ENCODE peak calls at places on chromosomes 13 and 19, in six cellular contexts. J, M, Y, L, S and K are unnamed samples. For H3K4me1, the result is how much of the 10 kb centered on the place peaks cover.

GRCh38 chr13:62377838-62378237 is 962.2 kb upstream of the PCDH20 start:
- DNase-seq in J (no peak), M (no peak), Y (no peak), L (no peak), S (no peak), K (no peak)

GRCh38 chr19:35805518-35806102 is 7.0 kb downstream of the PRODH2 start:
- DNase-seq in J (no peak), M (no peak), Y (no peak), L (no peak), S (no peak), K (no peak)

GRCh38 chr13:113837554-113838355 is 26.1 kb downstream of the GAS6 start:
- DNase-seq in J (peak), M (no peak), Y (peak), L (peak), S (peak), K (peak)

GRCh38 chr13:106471957-106472543 is 63.4 kb downstream of the EFNB2 start:
- DNase-seq in J (peak), M (peak), Y (peak), L (peak), S (peak), K (peak)

GRCh38 chr13:50677687-50678463 is 165.6 kb downstream of the DLEU7 start:
- DNase-seq in J (peak), M (no peak), Y (no peak), L (no peak), S (no peak), K (no peak)

GRCh38 chr13:24631922-24632321 is 48.3 kb upstream of the ATP12A start:
- DNase-seq in J (no peak), M (no peak), Y (no peak), L (no peak), S (no peak), K (no peak)

GRCh38 chr13:51158923-51159322 is 47.8 kb upstream of the C13orf42 start:
- DNase-seq in J (no peak), M (no peak), Y (peak), L (no peak), S (no peak), K (no peak)

GRCh38 chr13:44688652-44689051 is 112.5 kb upstream of the TSC22D1 start:
- DNase-seq in J (no peak), M (no peak), Y (no peak), L (no peak), S (no peak), K (no peak)

GRCh38 chr13:73340069-73340468 is 281.3 kb downstream of the KLF5 start:
- DNase-seq in J (no peak), M (no peak), Y (no peak), L (no peak), S (no peak), K (no peak)

GRCh38 chr13:112455476-112456059 is 79.4 kb downstream of the SPACA7 start:
- DNase-seq in J (no peak), M (no peak), Y (no peak), L (peak), S (no peak), K (no peak)

GRCh38 chr19:57850553-57851017 is 926 bp downstream of the ZNF587 start:
- DNase-seq in J (peak), M (peak), Y (peak), L (peak), S (peak), K (peak)

GRCh38 chr13:44904982-44905381 is 84.3 kb downstream of the NUFIP1 start:
- DNase-seq in J (peak), M (no peak), Y (no peak), L (no peak), S (peak), K (no peak)

GRCh38 chr19:4547303-4548237 is 7.7 kb upstream of the LRG1 start:
- DNase-seq in J (no peak), M (no peak), Y (peak), L (no peak), S (no peak), K (peak)

GRCh38 chr19:7832781-7833180 is 2.8 kb downstream of the EVI5L start:
- DNase-seq in J (no peak), M (no peak), Y (no peak), L (no peak), S (no peak), K (no peak)

GRCh38 chr19:7326105-7326877 is 22.4 kb upstream of the ARHGEF18 start:
- DNase-seq in J (no peak), M (no peak), Y (peak), L (peak), S (no peak), K (peak)

GRCh38 chr19:33302175-33302973 is at the start of gene CEBPA:
- DNase-seq in J (peak), M (peak), Y (peak), L (peak), S (peak), K (peak)

GRCh38 chr19:41792513-41793413 is 3.6 kb upstream of the CEACAM3 start:
- DNase-seq in J (peak), M (peak), Y (peak), L (peak), S (no peak), K (peak)

GRCh38 chr19:40274585-40275544 is 10.3 kb downstream of the AKT2 start:
- DNase-seq in J (no peak), M (no peak), Y (no peak), L (no peak), S (no peak), K (no peak)

GRCh38 chr13:113836917-113837553 is 26.8 kb downstream of the GAS6 start:
- DNase-seq in J (peak), M (no peak), Y (no peak), L (no peak), S (peak), K (no peak)

GRCh38 chr13:87889241-87889640 is 218.1 kb downstream of the SLITRK5 start:
- DNase-seq in J (no peak), M (no peak), Y (no peak), L (no peak), S (no peak), K (no peak)

GRCh38 chr13:79485014-79485441 is 4.1 kb downstream of the NDFIP2 start:
- DNase-seq in J (peak), M (no peak), Y (peak), L (no peak), S (peak), K (peak)

GRCh38 chr13:34863360-34864135 is 78.5 kb upstream of the NBEA start:
- DNase-seq in J (peak), M (no peak), Y (peak), L (no peak), S (peak), K (peak)

GRCh38 chr19:38564981-38565685 is 52.6 kb downstream of the MAP4K1 start:
- DNase-seq in J (no peak), M (no peak), Y (no peak), L (peak), S (no peak), K (no peak)

GRCh38 chr19:17423429-17424208 is 3.8 kb downstream of the MVB12A start:
- DNase-seq in J (no peak), M (no peak), Y (no peak), L (no peak), S (no peak), K (no peak)

GRCh38 chr19:43465468-43466120 is at the start of gene LYPD3:
- DNase-seq in J (peak), M (no peak), Y (peak), L (peak), S (peak), K (peak)

GRCh38 chr13:95552208-95552538 is 347 bp upstream of the CLDN10 start:
- DNase-seq in J (no peak), M (no peak), Y (no peak), L (no peak), S (no peak), K (no peak)

GRCh38 chr19:33675501-33676124 is 53.9 kb downstream of the CHST8 start:
- DNase-seq in J (no peak), M (no peak), Y (no peak), L (no peak), S (no peak), K (no peak)

GRCh38 chr13:90321281-90321931 is 1026.1 kb upstream of the MIR17HG start:
- DNase-seq in J (no peak), M (peak), Y (no peak), L (no peak), S (no peak), K (no peak)

GRCh38 chr19:6062274-6062673 is 48.0 kb downstream of the RFX2 start:
- DNase-seq in J (no peak), M (no peak), Y (no peak), L (no peak), S (no peak), K (peak)

GRCh38 chr13:82636119-82636518 is 1246.2 kb downstream of the SLITRK1 start:
- DNase-seq in J (peak), M (no peak), Y (no peak), L (no peak), S (peak), K (no peak)

GRCh38 chr19:816500-816857 is 5.3 kb downstream of the PLPPR3 start:
- DNase-seq in J (no peak), M (no peak), Y (no peak), L (no peak), S (no peak), K (no peak)
- H3K4me1 ChIP-seq in J (under half), M (under half), Y (under half), L (under half), S (under half), K (under half)

GRCh38 chr19:18605196-18605545 is 1.4 kb downstream of the CRLF1 start:
- DNase-seq in J (no peak), M (no peak), Y (no peak), L (no peak), S (no peak), K (no peak)
- H2BK120ac ChIP-seq in J (no peak), M (no peak), Y (no peak), L (no peak), S (no peak), K (no peak)

DNA sequence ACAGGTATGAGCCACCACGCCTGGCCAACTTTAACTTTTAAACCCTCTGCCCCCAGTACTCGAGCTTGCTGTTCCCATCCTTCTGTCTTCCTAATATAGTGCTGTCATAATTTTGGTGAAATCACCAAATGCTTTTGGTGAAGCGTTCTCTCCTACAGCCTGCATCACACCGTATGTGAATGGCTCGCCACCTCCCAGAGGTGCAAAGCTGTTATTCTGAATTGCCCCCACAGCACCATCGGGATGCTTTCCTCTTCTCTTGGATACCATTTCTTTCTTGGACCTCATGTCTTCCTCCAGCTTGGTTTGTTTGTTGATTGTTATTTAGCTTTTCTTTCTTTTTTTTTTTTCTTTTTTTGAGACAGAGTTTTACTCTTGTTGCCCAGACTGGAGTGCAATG is 53.0 kb upstream of the XPO4 start:
- DNase-seq in J (no peak), M (no peak), Y (no peak), L (no peak), S (no peak), K (no peak)
- H3K4me1 ChIP-seq in J (under half), M (under half), Y (under half), L (under half), S (under half), K (under half)

GRCh38 chr13:100051070-100051469 is 37.8 kb upstream of the PCCA start:
- DNase-seq in J (no peak), M (no peak), Y (peak), L (no peak), S (no peak), K (no peak)
- H2BK120ac ChIP-seq in J (no peak), M (no peak), Y (peak), L (no peak), S (no peak), K (no peak)

DNA sequence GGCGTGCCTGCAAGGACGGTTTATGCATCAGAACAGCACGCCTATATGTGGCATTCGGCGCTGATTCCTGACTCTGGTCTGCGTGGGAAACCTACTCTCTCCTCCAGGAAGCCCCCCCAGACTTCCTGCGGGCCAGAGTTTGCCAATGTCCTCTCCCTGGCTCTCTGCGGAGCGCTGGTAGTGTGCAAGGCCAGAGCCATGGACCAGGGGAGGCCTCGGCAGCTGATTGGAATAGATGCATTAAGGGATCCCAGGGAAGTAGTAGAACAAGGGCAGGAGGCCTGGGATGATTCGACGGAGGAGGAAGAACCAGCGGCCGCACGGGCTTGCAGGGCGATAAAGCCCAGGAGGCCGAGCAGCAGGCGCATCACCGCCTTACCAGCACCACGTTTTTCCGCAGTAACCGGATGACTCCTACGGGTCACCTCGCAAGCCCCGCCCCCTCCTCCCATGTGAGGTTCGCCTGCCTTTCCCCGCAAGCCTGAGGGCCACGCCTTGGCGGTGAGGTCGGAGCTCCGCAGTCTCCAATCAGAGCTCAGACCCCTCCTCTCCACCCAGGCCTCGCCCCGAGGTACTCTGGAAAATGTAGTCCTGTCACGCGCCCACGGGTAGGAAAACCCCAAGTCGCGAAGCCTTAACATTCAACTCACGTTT is 5.0 kb downstream of the CLEC11A start:
- DNase-seq in J (peak), M (peak), Y (peak), L (peak), S (no peak), K (peak)
- H3K4me1 ChIP-seq in J (under half), M (under half), Y (under half), L (under half), S (under half), K (under half)

GRCh38 chr19:44847144-44848035 is 1.3 kb downstream of the NECTIN2 start:
- DNase-seq in J (peak), M (peak), Y (peak), L (peak), S (peak), K (peak)

GRCh38 chr19:44845612-44846454 is at the start of gene NECTIN2:
- DNase-seq in J (peak), M (peak), Y (peak), L (peak), S (peak), K (peak)

GRCh38 chr19:44848805-44849457 is 2.8 kb downstream of the NECTIN2 start:
- DNase-seq in J (no peak), M (peak), Y (peak), L (peak), S (peak), K (no peak)

GRCh38 chr19:44846455-44847143 is 502 bp downstream of the NECTIN2 start:
- DNase-seq in J (no peak), M (peak), Y (peak), L (peak), S (peak), K (no peak)

GRCh38 chr19:44848036-44848804 is 2.1 kb downstream of the NECTIN2 start:
- DNase-seq in J (peak), M (peak), Y (peak), L (peak), S (peak), K (peak)
- H2BK120ac ChIP-seq in J (peak), M (peak), Y (no peak), L (no peak), S (peak), K (peak)

GRCh38 chr19:21910318-21910717 is 74.3 kb upstream of the ZNF43 start:
- DNase-seq in J (no peak), M (no peak), Y (no peak), L (no peak), S (no peak), K (peak)

GRCh38 chr19:21912654-21913053 is 76.7 kb upstream of the ZNF43 start:
- DNase-seq in J (no peak), M (no peak), Y (no peak), L (no peak), S (no peak), K (no peak)

GRCh38 chr19:21915411-21915810 is 79.4 kb upstream of the ZNF43 start:
- DNase-seq in J (no peak), M (no peak), Y (no peak), L (no peak), S (no peak), K (peak)
- H3K4me1 ChIP-seq in J (under half), M (under half), Y (under half), L (under half), S (under half), K (under half)

DNA sequence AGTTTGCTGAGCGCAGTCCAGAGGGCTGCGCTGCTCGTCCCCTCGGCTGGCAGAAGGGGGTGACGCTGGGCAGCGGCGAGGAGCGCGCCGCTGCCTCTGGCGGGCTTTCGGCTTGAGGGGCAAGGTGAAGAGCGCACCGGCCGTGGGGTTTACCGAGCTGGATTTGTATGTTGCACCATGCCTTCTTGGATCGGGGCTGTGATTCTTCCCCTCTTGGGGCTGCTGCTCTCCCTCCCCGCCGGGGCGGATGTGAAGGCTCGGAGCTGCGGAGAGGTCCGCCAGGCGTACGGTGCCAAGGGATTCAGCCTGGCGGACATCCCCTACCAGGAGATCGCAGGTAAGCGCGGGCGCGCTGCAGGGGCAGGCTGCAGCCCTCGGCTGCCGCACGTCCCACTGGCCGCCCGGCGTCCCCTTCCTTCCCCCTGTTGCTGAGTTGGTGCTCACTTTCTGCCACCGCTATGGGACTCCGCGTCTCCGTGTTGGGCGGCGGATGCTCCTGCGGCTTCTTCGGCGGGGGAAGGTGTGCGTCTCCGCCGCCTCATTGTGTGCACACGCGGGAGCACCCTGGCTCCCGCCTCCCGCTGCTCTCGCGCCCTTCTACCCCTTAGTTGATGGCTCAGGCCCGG is 786 bp downstream of the GPC6 start:
- DNase-seq in J (peak), M (peak), Y (peak), L (peak), S (peak), K (no peak)
- H2BK120ac ChIP-seq in J (peak), M (peak), Y (no peak), L (no peak), S (peak), K (peak)

DNA sequence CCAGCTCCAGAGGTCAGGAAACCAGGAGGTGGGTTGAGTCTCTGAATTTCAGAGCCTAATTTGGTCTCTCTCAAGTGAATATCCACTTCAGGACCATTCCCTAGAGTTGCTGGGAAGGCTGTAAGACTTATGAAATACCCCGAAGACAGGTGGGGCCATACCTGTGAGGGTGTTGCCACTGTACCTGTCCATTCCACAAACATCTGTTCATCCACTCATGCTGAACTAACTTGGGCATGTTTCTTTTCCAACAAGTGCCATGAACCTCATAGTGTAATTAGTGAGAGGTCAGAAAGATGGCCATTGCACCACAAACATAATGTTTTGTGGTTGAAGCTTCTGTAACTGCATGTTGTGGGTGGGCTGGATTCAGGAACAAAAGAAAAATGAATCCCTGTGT is 7.8 kb downstream of the ILF3 start:
- DNase-seq in J (no peak), M (no peak), Y (no peak), L (no peak), S (no peak), K (no peak)
- H3K4me1 ChIP-seq in J (under half), M (under half), Y (under half), L (under half), S (under half), K (under half)

GRCh38 chr19:3033595-3034193 is 4.6 kb upstream of the TLE2 start:
- DNase-seq in J (no peak), M (no peak), Y (no peak), L (no peak), S (no peak), K (peak)

GRCh38 chr19:3035542-3036118 is 6.5 kb upstream of the TLE2 start:
- DNase-seq in J (peak), M (peak), Y (peak), L (peak), S (peak), K (peak)

GRCh38 chr19:3036119-3036794 is 7.2 kb upstream of the TLE2 start:
- DNase-seq in J (peak), M (peak), Y (peak), L (peak), S (peak), K (peak)

GRCh38 chr19:3034194-3034844 is 5.2 kb upstream of the TLE2 start:
- DNase-seq in J (peak), M (no peak), Y (peak), L (no peak), S (peak), K (no peak)

DNA sequence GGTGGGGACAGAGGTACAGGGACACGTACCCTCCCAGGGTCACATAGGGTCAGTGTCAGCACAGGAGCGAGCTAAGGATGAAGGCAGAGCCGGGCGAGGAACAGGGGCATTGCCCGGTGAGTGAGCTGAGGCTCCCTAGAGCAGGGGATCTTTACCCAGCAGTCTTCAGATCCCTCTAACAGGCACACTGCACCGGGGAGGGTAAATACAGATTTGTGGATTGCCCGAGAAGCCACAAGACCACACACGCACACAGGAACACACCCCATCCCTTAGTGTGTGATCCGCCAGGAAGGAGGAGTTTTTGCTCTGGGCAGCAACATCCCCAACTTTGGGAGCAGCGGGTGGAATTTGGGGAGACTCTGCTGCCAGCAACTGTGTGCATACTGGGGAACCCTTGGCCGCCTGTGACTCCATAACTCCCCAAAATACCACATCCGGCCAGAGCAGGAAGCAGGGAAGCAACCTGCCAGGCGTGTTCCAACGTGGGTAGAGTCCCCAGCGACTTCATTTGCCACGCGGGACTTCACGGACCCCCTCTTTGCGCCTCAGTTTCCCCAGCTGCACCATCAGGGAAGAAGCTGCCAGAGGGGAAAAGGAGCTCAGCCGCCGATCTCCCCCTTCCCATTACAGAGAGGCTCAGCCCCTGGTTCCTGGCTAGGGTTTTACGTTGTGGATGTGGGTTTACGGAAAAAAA is 5.9 kb upstream of the TLE2 start:
- DNase-seq in J (peak), M (no peak), Y (peak), L (no peak), S (peak), K (no peak)
- H2BK120ac ChIP-seq in J (peak), M (no peak), Y (no peak), L (no peak), S (peak), K (peak)